ENCODE peak calls at places on chromosome 12, in four cellular contexts. T is AG10803, R is fibroblast of lung, U is substantia nigra. N is an unnamed sample.

GRCh38 chr12:9651265-9651729 is 18.2 kb upstream of the CLEC2D start:
- DNase-seq in U (no peak), T (peak), R (peak), N (no peak)

GRCh38 chr12:69821441-69822204 is 3.4 kb upstream of the MYRFL start:
- DNase-seq in U (no peak), R (peak), T (peak), N (peak)

GRCh38 chr12:123305160-123305559 is 33.5 kb upstream of the CDK2AP1 start:
- DNase-seq in T (no peak), R (no peak), U (no peak), N (no peak)

GRCh38 chr12:68038650-68039049 is 49.4 kb downstream of the IFNG-AS1 start:
- DNase-seq in U (no peak), R (no peak), T (no peak), N (no peak)

GRCh38 chr12:93569656-93570551 is 2.6 kb upstream of the SOCS2 start:
- DNase-seq in R (peak), T (peak), U (peak), N (peak)

GRCh38 chr12:5965950-5966383 is 20.9 kb upstream of the ANO2 start:
- DNase-seq in R (peak), U (peak), T (peak), N (peak)

GRCh38 chr12:49872781-49873181 is 29.9 kb upstream of the BCDIN3D start:
- DNase-seq in U (no peak), T (no peak), R (peak), N (no peak)

GRCh38 chr12:113098428-113099028 is 37.0 kb downstream of the RASAL1 start:
- DNase-seq in R (peak), U (peak), T (peak), N (peak)

GRCh38 chr12:51911788-51912711 is 4.7 kb downstream of the ACVRL1 start:
- DNase-seq in U (no peak), T (no peak), R (peak), N (no peak)

GRCh38 chr12:113348849-113349536 is 9.4 kb upstream of the PLBD2 start:
- DNase-seq in U (no peak), R (no peak), T (no peak), N (no peak)

GRCh38 chr12:45215419-45216296 is at the start of gene ANO6:
- DNase-seq in T (peak), U (peak), R (peak), N (peak)

GRCh38 chr12:86666311-86666710 is 410.1 kb upstream of the MGAT4C start:
- DNase-seq in U (no peak), T (peak), R (peak), N (no peak)

GRCh38 chr12:18923721-18924120 is 185.8 kb downstream of the CAPZA3 start:
- DNase-seq in T (no peak), U (no peak), R (no peak), N (no peak)

GRCh38 chr12:105253882-105254513 is 18.0 kb upstream of the APPL2 start:
- DNase-seq in R (peak), U (no peak), T (peak), N (no peak)

GRCh38 chr12:125292700-125293099 is 227.5 kb downstream of the AACS start:
- DNase-seq in T (no peak), R (no peak), U (no peak), N (no peak)

GRCh38 chr12:53223391-53224267 is 8.4 kb downstream of the RARG start:
- DNase-seq in R (peak), U (peak), T (peak), N (peak)

GRCh38 chr12:84329933-84330332 is 582.7 kb downstream of the SLC6A15 start:
- DNase-seq in R (no peak), U (no peak), T (no peak), N (no peak)

GRCh38 chr12:58301337-58302122 is 360.2 kb downstream of the ATP23 start:
- DNase-seq in R (no peak), U (no peak), T (no peak), N (no peak)

GRCh38 chr12:52097045-52097666 is 17.7 kb downstream of the SMIM41 start:
- DNase-seq in R (no peak), T (no peak), U (no peak), N (no peak)

GRCh38 chr12:1695836-1696670 is 5.2 kb downstream of the ADIPOR2 start:
- DNase-seq in R (no peak), T (no peak), U (no peak), N (no peak)

GRCh38 chr12:108310489-108310888 is 28.6 kb downstream of the CMKLR1 start:
- DNase-seq in U (no peak), T (no peak), R (no peak), N (no peak)

GRCh38 chr12:108939594-108939993 is 59.7 kb downstream of the DAO start:
- DNase-seq in T (no peak), U (no peak), R (peak), N (no peak)

N was measured in caudate nucleus.